ENCODE peak calls at places on chromosomes 16 and 17, in seven cellular contexts. One of them, this sample, is unnamed.

GRCh38 chr16:35425270-35425669 is 1965.9 kb downstream of the TP53TG3F start:
- DNase-seq in adrenal gland: no peak
- DNase-seq in mucosa of descending colon: no peak
- DNase-seq in cardiac fibroblast: no peak
- DNase-seq in breast epithelium: no peak
- DNase-seq in brain microvascular endothelial cell: no peak
- DNase-seq in tibial artery: no peak
- DNase-seq in this sample: no peak

GRCh38 chr17:42918902-42919521 is 18.4 kb downstream of the G6PC1 start:
- DNase-seq in brain microvascular endothelial cell: no peak
- DNase-seq in breast epithelium: no peak
- DNase-seq in mucosa of descending colon: no peak
- DNase-seq in adrenal gland: no peak
- DNase-seq in cardiac fibroblast: no peak
- DNase-seq in tibial artery: no peak
- DNase-seq in this sample: no peak

GRCh38 chr17:32318071-32318470 is 23.9 kb downstream of the C17orf75 start:
- DNase-seq in tibial artery: no peak
- DNase-seq in cardiac fibroblast: no peak
- DNase-seq in brain microvascular endothelial cell: no peak
- DNase-seq in adrenal gland: no peak
- DNase-seq in breast epithelium: no peak
- DNase-seq in mucosa of descending colon: no peak
- DNase-seq in this sample: no peak

GRCh38 chr16:48561960-48562393 is 48.0 kb downstream of the N4BP1 start:
- DNase-seq in cardiac fibroblast: peak
- DNase-seq in breast epithelium: no peak
- DNase-seq in mucosa of descending colon: no peak
- DNase-seq in adrenal gland: no peak
- DNase-seq in tibial artery: no peak
- DNase-seq in brain microvascular endothelial cell: peak
- DNase-seq in this sample: no peak

GRCh38 chr17:73503560-73503959 is 140.7 kb downstream of the SDK2 start:
- DNase-seq in cardiac fibroblast: no peak
- DNase-seq in tibial artery: no peak
- DNase-seq in breast epithelium: no peak
- DNase-seq in brain microvascular endothelial cell: no peak
- DNase-seq in adrenal gland: no peak
- DNase-seq in mucosa of descending colon: no peak
- DNase-seq in this sample: no peak

GRCh38 chr17:43118679-43119615 is 6.2 kb downstream of the BRCA1 start:
- DNase-seq in breast epithelium: no peak
- DNase-seq in cardiac fibroblast: peak
- DNase-seq in mucosa of descending colon: no peak
- DNase-seq in brain microvascular endothelial cell: no peak
- DNase-seq in adrenal gland: no peak
- DNase-seq in tibial artery: no peak
- DNase-seq in this sample: no peak

GRCh38 chr17:70995997-70996396 is 826.7 kb downstream of the KCNJ2 start:
- DNase-seq in adrenal gland: no peak
- DNase-seq in cardiac fibroblast: no peak
- DNase-seq in tibial artery: no peak
- DNase-seq in brain microvascular endothelial cell: no peak
- DNase-seq in mucosa of descending colon: no peak
- DNase-seq in breast epithelium: no peak
- DNase-seq in this sample: no peak

GRCh38 chr16:66902648-66903543 is 15.8 kb downstream of the CDH16 start:
- DNase-seq in adrenal gland: no peak
- DNase-seq in cardiac fibroblast: no peak
- DNase-seq in breast epithelium: no peak
- DNase-seq in brain microvascular endothelial cell: no peak
- DNase-seq in tibial artery: no peak
- DNase-seq in mucosa of descending colon: peak
- DNase-seq in this sample: no peak

GRCh38 chr17:53336281-53336680 is 486.4 kb upstream of the KIF2B start:
- DNase-seq in tibial artery: no peak
- DNase-seq in mucosa of descending colon: no peak
- DNase-seq in brain microvascular endothelial cell: peak
- DNase-seq in cardiac fibroblast: no peak
- DNase-seq in adrenal gland: no peak
- DNase-seq in breast epithelium: no peak
- DNase-seq in this sample: no peak

GRCh38 chr16:75537795-75538194 is 1.9 kb upstream of the CHST5 start:
- DNase-seq in brain microvascular endothelial cell: no peak
- DNase-seq in mucosa of descending colon: no peak
- DNase-seq in cardiac fibroblast: no peak
- DNase-seq in tibial artery: no peak
- DNase-seq in adrenal gland: no peak
- DNase-seq in breast epithelium: no peak
- DNase-seq in this sample: no peak

GRCh38 chr16:73817500-73817899 is 479.1 kb upstream of the PSMD7 start:
- DNase-seq in cardiac fibroblast: no peak
- DNase-seq in tibial artery: no peak
- DNase-seq in adrenal gland: no peak
- DNase-seq in breast epithelium: no peak
- DNase-seq in mucosa of descending colon: no peak
- DNase-seq in brain microvascular endothelial cell: no peak
- DNase-seq in this sample: no peak

GRCh38 chr17:71987634-71988033 is 133.2 kb upstream of the SOX9 start:
- DNase-seq in brain microvascular endothelial cell: peak
- DNase-seq in cardiac fibroblast: no peak
- DNase-seq in adrenal gland: no peak
- DNase-seq in tibial artery: no peak
- DNase-seq in mucosa of descending colon: no peak
- DNase-seq in breast epithelium: no peak
- DNase-seq in this sample: no peak

GRCh38 chr17:64682261-64683181 is 20.4 kb upstream of the SMURF2 start:
- DNase-seq in adrenal gland: no peak
- DNase-seq in mucosa of descending colon: no peak
- DNase-seq in brain microvascular endothelial cell: peak
- DNase-seq in breast epithelium: no peak
- DNase-seq in tibial artery: no peak
- DNase-seq in cardiac fibroblast: peak
- DNase-seq in this sample: no peak

GRCh38 chr16:10114411-10114810 is 67.8 kb downstream of the GRIN2A start:
- DNase-seq in breast epithelium: no peak
- DNase-seq in adrenal gland: no peak
- DNase-seq in mucosa of descending colon: no peak
- DNase-seq in cardiac fibroblast: no peak
- DNase-seq in brain microvascular endothelial cell: peak
- DNase-seq in tibial artery: no peak
- DNase-seq in this sample: no peak

GRCh38 chr17:78970834-78971763 is 8.6 kb downstream of the LGALS3BP start:
- DNase-seq in brain microvascular endothelial cell: peak
- DNase-seq in tibial artery: peak
- DNase-seq in cardiac fibroblast: peak
- DNase-seq in breast epithelium: peak
- DNase-seq in adrenal gland: peak
- DNase-seq in mucosa of descending colon: peak
- DNase-seq in this sample: no peak

GRCh38 chr16:30606004-30606403 is 4.2 kb downstream of the ZNF689 start:
- DNase-seq in mucosa of descending colon: no peak
- DNase-seq in tibial artery: no peak
- DNase-seq in cardiac fibroblast: no peak
- DNase-seq in adrenal gland: no peak
- DNase-seq in breast epithelium: no peak
- DNase-seq in brain microvascular endothelial cell: no peak
- DNase-seq in this sample: no peak

GRCh38 chr17:39700148-39700987 is 504 bp downstream of the ERBB2 start:
- DNase-seq in adrenal gland: no peak
- DNase-seq in brain microvascular endothelial cell: peak
- DNase-seq in mucosa of descending colon: peak
- DNase-seq in breast epithelium: no peak
- DNase-seq in cardiac fibroblast: peak
- DNase-seq in tibial artery: peak
- DNase-seq in this sample: no peak
- H3K4me3 ChIP-seq in adrenal gland: no peak
- H3K4me3 ChIP-seq in brain microvascular endothelial cell: peak
- H3K4me3 ChIP-seq in mucosa of descending colon: peak
- H3K4me3 ChIP-seq in breast epithelium: peak
- H3K4me3 ChIP-seq in cardiac fibroblast: peak
- H3K4me3 ChIP-seq in tibial artery: peak
- H3K4me3 ChIP-seq in this sample: peak

DNA sequence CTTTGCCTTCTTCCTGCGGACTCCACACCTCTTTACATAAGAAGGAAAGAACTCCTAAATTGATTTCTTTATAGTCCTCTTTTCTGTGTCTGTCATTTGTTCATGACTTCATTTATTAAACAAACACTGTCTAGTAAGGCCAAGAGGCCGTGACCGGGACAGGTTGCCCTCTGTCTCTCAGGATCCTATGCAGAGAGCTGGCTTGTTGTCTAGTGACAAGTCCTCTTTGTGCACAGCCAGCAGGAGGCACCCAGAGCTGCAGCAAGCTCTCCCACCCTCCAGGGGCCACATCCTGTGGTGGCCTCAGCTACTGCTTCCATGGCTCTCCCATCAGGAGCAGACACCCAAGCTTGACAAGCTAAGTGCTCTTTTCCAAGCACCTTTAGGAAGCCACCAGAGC is 50.6 kb downstream of the PLD6 start:
- DNase-seq in adrenal gland: no peak
- DNase-seq in cardiac fibroblast: no peak
- DNase-seq in mucosa of descending colon: no peak
- DNase-seq in brain microvascular endothelial cell: no peak
- DNase-seq in tibial artery: no peak
- DNase-seq in breast epithelium: no peak
- DNase-seq in this sample: no peak
- TF ChIP-seq CTCF in adrenal gland: no peak
- TF ChIP-seq CTCF in cardiac fibroblast: no peak
- TF ChIP-seq CTCF in mucosa of descending colon: no peak
- TF ChIP-seq CTCF in brain microvascular endothelial cell: peak
- TF ChIP-seq CTCF in tibial artery: no peak
- TF ChIP-seq CTCF in breast epithelium: no peak
- TF ChIP-seq CTCF in this sample: no peak

GRCh38 chr17:67716405-67716798 is 1.3 kb upstream of the NOL11 start:
- DNase-seq in mucosa of descending colon: no peak
- DNase-seq in breast epithelium: no peak
- DNase-seq in cardiac fibroblast: no peak
- DNase-seq in adrenal gland: no peak
- DNase-seq in tibial artery: no peak
- DNase-seq in brain microvascular endothelial cell: no peak
- DNase-seq in this sample: no peak
- H3K4me3 ChIP-seq in mucosa of descending colon: no peak
- H3K4me3 ChIP-seq in breast epithelium: no peak
- H3K4me3 ChIP-seq in cardiac fibroblast: no peak
- H3K4me3 ChIP-seq in adrenal gland: no peak
- H3K4me3 ChIP-seq in tibial artery: no peak
- H3K4me3 ChIP-seq in brain microvascular endothelial cell: no peak
- H3K4me3 ChIP-seq in this sample: no peak

GRCh38 chr16:8960788-8961109 is 3.0 kb downstream of the USP7 start:
- DNase-seq in breast epithelium: no peak
- DNase-seq in mucosa of descending colon: no peak
- DNase-seq in adrenal gland: no peak
- DNase-seq in brain microvascular endothelial cell: no peak
- DNase-seq in tibial artery: no peak
- DNase-seq in cardiac fibroblast: no peak
- DNase-seq in this sample: no peak

GRCh38 chr16:8959921-8960787 is 3.6 kb downstream of the USP7 start:
- DNase-seq in cardiac fibroblast: peak
- DNase-seq in mucosa of descending colon: no peak
- DNase-seq in adrenal gland: no peak
- DNase-seq in tibial artery: peak
- DNase-seq in breast epithelium: no peak
- DNase-seq in brain microvascular endothelial cell: no peak
- DNase-seq in this sample: no peak

GRCh38 chr16:8963010-8963824 is 489 bp downstream of the USP7 start:
- DNase-seq in tibial artery: peak
- DNase-seq in adrenal gland: no peak
- DNase-seq in cardiac fibroblast: no peak
- DNase-seq in brain microvascular endothelial cell: no peak
- DNase-seq in breast epithelium: no peak
- DNase-seq in mucosa of descending colon: peak
- DNase-seq in this sample: no peak

GRCh38 chr16:8962393-8963009 is 1.2 kb downstream of the USP7 start:
- DNase-seq in brain microvascular endothelial cell: no peak
- DNase-seq in mucosa of descending colon: peak
- DNase-seq in breast epithelium: no peak
- DNase-seq in adrenal gland: no peak
- DNase-seq in tibial artery: no peak
- DNase-seq in cardiac fibroblast: no peak
- DNase-seq in this sample: no peak

DNA sequence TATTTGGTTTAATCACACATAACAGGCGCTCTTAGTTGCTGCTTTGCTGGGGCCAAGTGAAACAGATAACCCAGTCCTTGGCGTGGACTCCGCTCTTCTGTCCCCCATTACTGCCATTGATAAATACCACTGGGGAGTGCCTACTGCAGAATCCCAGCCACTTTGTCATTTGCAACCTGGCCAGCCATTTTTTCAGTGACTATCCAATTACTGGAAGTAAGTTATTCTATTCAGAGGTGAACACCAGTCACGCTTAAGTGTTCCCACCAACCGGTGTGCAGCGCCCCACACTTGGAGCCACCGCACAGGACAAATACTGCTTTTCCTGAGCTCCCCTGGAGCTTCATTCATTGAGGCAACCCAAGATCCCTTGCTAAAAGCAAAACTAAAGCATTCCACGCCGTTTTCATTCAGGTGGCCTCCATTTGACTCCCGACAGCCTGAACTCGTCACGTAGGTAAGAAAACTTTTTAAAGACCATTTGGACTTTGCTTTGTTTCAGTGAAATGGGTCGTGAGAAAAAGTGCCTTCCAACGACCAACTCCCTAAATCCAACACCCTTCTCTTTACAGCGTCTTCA is 1.8 kb downstream of the USP7 start:
- DNase-seq in adrenal gland: no peak
- DNase-seq in brain microvascular endothelial cell: no peak
- DNase-seq in tibial artery: no peak
- DNase-seq in mucosa of descending colon: no peak
- DNase-seq in breast epithelium: no peak
- DNase-seq in cardiac fibroblast: no peak
- DNase-seq in this sample: no peak
- TF ChIP-seq CTCF in adrenal gland: no peak
- TF ChIP-seq CTCF in brain microvascular endothelial cell: no peak
- TF ChIP-seq CTCF in tibial artery: no peak
- TF ChIP-seq CTCF in mucosa of descending colon: no peak
- TF ChIP-seq CTCF in breast epithelium: no peak
- TF ChIP-seq CTCF in cardiac fibroblast: no peak
- TF ChIP-seq CTCF in this sample: no peak

GRCh38 chr16:72812651-72813050 is 235.3 kb downstream of the ZFHX3 start:
- DNase-seq in adrenal gland: no peak
- DNase-seq in breast epithelium: no peak
- DNase-seq in mucosa of descending colon: no peak
- DNase-seq in brain microvascular endothelial cell: no peak
- DNase-seq in cardiac fibroblast: no peak
- DNase-seq in tibial artery: no peak
- DNase-seq in this sample: no peak
- H3K4me3 ChIP-seq in adrenal gland: no peak
- H3K4me3 ChIP-seq in breast epithelium: no peak
- H3K4me3 ChIP-seq in mucosa of descending colon: no peak
- H3K4me3 ChIP-seq in brain microvascular endothelial cell: no peak
- H3K4me3 ChIP-seq in cardiac fibroblast: no peak
- H3K4me3 ChIP-seq in tibial artery: no peak
- H3K4me3 ChIP-seq in this sample: no peak